ENCODE peak calls at places on chromosomes 5 and 9, in eight cellular contexts. One of them, this sample, is unnamed.

GRCh38 chr9:83688921-83689320 is 18.8 kb downstream of the UBQLN1 start:
- DNase-seq in right lobe of liver: no peak
- DNase-seq in heart left ventricle: no peak
- DNase-seq in HCT116: no peak
- DNase-seq in body of pancreas: no peak
- DNase-seq in HepG2: no peak
- DNase-seq in ovary: no peak
- DNase-seq in H1: no peak
- DNase-seq in this sample: no peak

GRCh38 chr5:116289276-116289675 is 204.5 kb downstream of the COMMD10 start:
- DNase-seq in H1: peak; percentile 72
- DNase-seq in HepG2: peak; percentile 7
- DNase-seq in ovary: no peak
- DNase-seq in right lobe of liver: no peak
- DNase-seq in body of pancreas: no peak
- DNase-seq in HCT116: no peak
- DNase-seq in heart left ventricle: no peak
- DNase-seq in this sample: no peak

GRCh38 chr5:41796061-41796460 is 74.2 kb downstream of the OXCT1 start:
- DNase-seq in heart left ventricle: no peak
- DNase-seq in H1: no peak
- DNase-seq in HepG2: no peak
- DNase-seq in right lobe of liver: no peak
- DNase-seq in ovary: no peak
- DNase-seq in body of pancreas: no peak
- DNase-seq in HCT116: no peak
- DNase-seq in this sample: no peak

GRCh38 chr9:115207003-115207837 is 89.3 kb upstream of the TNC start:
- DNase-seq in HepG2: no peak
- DNase-seq in body of pancreas: no peak
- DNase-seq in HCT116: no peak
- DNase-seq in H1: no peak
- DNase-seq in heart left ventricle: no peak
- DNase-seq in right lobe of liver: no peak
- DNase-seq in ovary: no peak
- DNase-seq in this sample: no peak

GRCh38 chr5:39835371-39835770 is 410.6 kb upstream of the DAB2 start:
- DNase-seq in heart left ventricle: no peak
- DNase-seq in body of pancreas: no peak
- DNase-seq in right lobe of liver: no peak
- DNase-seq in HCT116: no peak
- DNase-seq in H1: no peak
- DNase-seq in ovary: no peak
- DNase-seq in HepG2: no peak
- DNase-seq in this sample: no peak

GRCh38 chr5:68683632-68684035 is 410.2 kb upstream of the SLC30A5 start:
- DNase-seq in HCT116: peak; percentile 80
- DNase-seq in heart left ventricle: no peak
- DNase-seq in ovary: no peak
- DNase-seq in body of pancreas: no peak
- DNase-seq in right lobe of liver: no peak
- DNase-seq in HepG2: no peak
- DNase-seq in H1: no peak
- DNase-seq in this sample: no peak

GRCh38 chr5:137217599-137218200 is 281.4 kb downstream of the SPOCK1 start:
- DNase-seq in heart left ventricle: no peak
- DNase-seq in right lobe of liver: no peak
- DNase-seq in HCT116: no peak
- DNase-seq in H1: no peak
- DNase-seq in HepG2: no peak
- DNase-seq in body of pancreas: no peak
- DNase-seq in ovary: no peak
- DNase-seq in this sample: no peak

GRCh38 chr5:56693220-56693579 is 122.1 kb upstream of the MAP3K1 start:
- DNase-seq in heart left ventricle: no peak
- DNase-seq in ovary: no peak
- DNase-seq in HCT116: no peak
- DNase-seq in body of pancreas: no peak
- DNase-seq in HepG2: no peak
- DNase-seq in right lobe of liver: no peak
- DNase-seq in H1: no peak
- DNase-seq in this sample: no peak

GRCh38 chr5:107893642-107894041 is 222.9 kb upstream of the EFNA5 start:
- DNase-seq in HCT116: peak; percentile 23
- DNase-seq in right lobe of liver: no peak
- DNase-seq in heart left ventricle: no peak
- DNase-seq in H1: no peak
- DNase-seq in body of pancreas: no peak
- DNase-seq in HepG2: no peak
- DNase-seq in ovary: no peak
- DNase-seq in this sample: no peak

GRCh38 chr9:96440671-96441199 is 9.2 kb upstream of the HABP4 start:
- DNase-seq in right lobe of liver: no peak
- DNase-seq in HCT116: no peak
- DNase-seq in heart left ventricle: no peak
- DNase-seq in ovary: no peak
- DNase-seq in HepG2: no peak
- DNase-seq in body of pancreas: no peak
- DNase-seq in H1: no peak
- DNase-seq in this sample: no peak

GRCh38 chr9:79222483-79222882 is 349.3 kb upstream of the TLE4 start:
- DNase-seq in right lobe of liver: no peak
- DNase-seq in HCT116: no peak
- DNase-seq in body of pancreas: no peak
- DNase-seq in HepG2: no peak
- DNase-seq in heart left ventricle: no peak
- DNase-seq in H1: no peak
- DNase-seq in ovary: no peak
- DNase-seq in this sample: no peak

GRCh38 chr5:77991084-77991483 is 214.9 kb upstream of the TBCA start:
- DNase-seq in ovary: no peak
- DNase-seq in H1: peak; percentile 57
- DNase-seq in body of pancreas: no peak
- DNase-seq in HCT116: no peak
- DNase-seq in HepG2: no peak
- DNase-seq in right lobe of liver: no peak
- DNase-seq in heart left ventricle: no peak
- DNase-seq in this sample: no peak

GRCh38 chr9:137316012-137316981 is 14.2 kb upstream of the NRARP start:
- DNase-seq in ovary: peak; percentile 53
- DNase-seq in right lobe of liver: peak; percentile 57
- DNase-seq in heart left ventricle: peak; percentile 82
- DNase-seq in body of pancreas: peak; percentile 75
- DNase-seq in HCT116: no peak
- DNase-seq in HepG2: no peak
- DNase-seq in H1: peak; percentile 79
- DNase-seq in this sample: peak; percentile 66

DNA sequence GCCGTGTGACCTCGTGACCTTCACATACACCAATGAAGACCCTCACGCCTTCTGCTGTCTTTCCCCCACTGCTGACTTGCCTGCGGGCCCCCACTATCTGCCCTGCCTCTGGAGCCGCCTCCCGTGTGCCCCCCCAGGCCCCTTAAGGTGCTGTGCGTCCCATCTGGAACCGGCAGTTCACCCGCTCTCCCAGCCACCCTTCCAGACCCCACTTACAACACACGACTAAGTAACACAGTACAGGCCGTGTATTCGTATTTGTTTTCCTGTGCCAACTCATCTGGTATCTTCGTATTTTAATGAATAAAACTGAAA is 21.7 kb upstream of the TERT start:
- DNase-seq in HepG2: no peak
- DNase-seq in H1: no peak
- DNase-seq in heart left ventricle: no peak
- DNase-seq in ovary: no peak
- DNase-seq in body of pancreas: no peak
- DNase-seq in HCT116: no peak
- DNase-seq in right lobe of liver: no peak
- DNase-seq in this sample: no peak
- TF ChIP-seq POLR2A in HepG2: no peak
- TF ChIP-seq POLR2A in H1: no peak
- TF ChIP-seq POLR2A in heart left ventricle: no peak
- TF ChIP-seq POLR2A in ovary: no peak
- TF ChIP-seq POLR2A in body of pancreas: no peak
- TF ChIP-seq POLR2A in HCT116: no peak
- TF ChIP-seq POLR2A in right lobe of liver: no peak
- TF ChIP-seq POLR2A in this sample: no peak

GRCh38 chr5:150085191-150085912 is 1.0 kb downstream of the CSF1R start:
- DNase-seq in HepG2: no peak
- DNase-seq in ovary: no peak
- DNase-seq in body of pancreas: no peak
- DNase-seq in H1: peak; percentile 33
- DNase-seq in HCT116: no peak
- DNase-seq in right lobe of liver: no peak
- DNase-seq in heart left ventricle: no peak
- DNase-seq in this sample: no peak
- H3K27me3 ChIP-seq in HepG2: peaks cover 33% of the 10 kb centered on the region
- H3K27me3 ChIP-seq in ovary: no peaks in the 10 kb centered on the region
- H3K27me3 ChIP-seq in body of pancreas: no peaks in the 10 kb centered on the region
- H3K27me3 ChIP-seq in H1: no peaks in the 10 kb centered on the region
- H3K27me3 ChIP-seq in HCT116: peaks cover 30% of the 10 kb centered on the region
- H3K27me3 ChIP-seq in right lobe of liver: no peaks in the 10 kb centered on the region
- H3K27me3 ChIP-seq in heart left ventricle: no peaks in the 10 kb centered on the region
- H3K27me3 ChIP-seq in this sample: no peaks in the 10 kb centered on the region

GRCh38 chr5:134365604-134366003 is 1.4 kb downstream of the CDKL3 start:
- DNase-seq in H1: no peak
- DNase-seq in HCT116: no peak
- DNase-seq in right lobe of liver: no peak
- DNase-seq in HepG2: no peak
- DNase-seq in heart left ventricle: no peak
- DNase-seq in body of pancreas: no peak
- DNase-seq in ovary: no peak
- DNase-seq in this sample: no peak

GRCh38 chr5:134370306-134370870 is 981 bp upstream of the UBE2B start:
- DNase-seq in HCT116: no peak
- DNase-seq in H1: no peak
- DNase-seq in right lobe of liver: no peak
- DNase-seq in ovary: no peak
- DNase-seq in HepG2: no peak
- DNase-seq in heart left ventricle: no peak
- DNase-seq in body of pancreas: no peak
- DNase-seq in this sample: no peak

GRCh38 chr5:134374234-134374633 is 2.9 kb downstream of the UBE2B start:
- DNase-seq in ovary: no peak
- DNase-seq in body of pancreas: no peak
- DNase-seq in HepG2: no peak
- DNase-seq in H1: no peak
- DNase-seq in HCT116: no peak
- DNase-seq in heart left ventricle: no peak
- DNase-seq in right lobe of liver: no peak
- DNase-seq in this sample: no peak

GRCh38 chr5:134371834-134372340 is 518 bp downstream of the UBE2B start:
- DNase-seq in H1: peak; percentile 84
- DNase-seq in ovary: peak; percentile 54
- DNase-seq in body of pancreas: peak; percentile 74
- DNase-seq in HCT116: no peak
- DNase-seq in heart left ventricle: peak; percentile 77
- DNase-seq in HepG2: peak; percentile 56
- DNase-seq in right lobe of liver: peak; percentile 66
- DNase-seq in this sample: peak; percentile 61

DNA sequence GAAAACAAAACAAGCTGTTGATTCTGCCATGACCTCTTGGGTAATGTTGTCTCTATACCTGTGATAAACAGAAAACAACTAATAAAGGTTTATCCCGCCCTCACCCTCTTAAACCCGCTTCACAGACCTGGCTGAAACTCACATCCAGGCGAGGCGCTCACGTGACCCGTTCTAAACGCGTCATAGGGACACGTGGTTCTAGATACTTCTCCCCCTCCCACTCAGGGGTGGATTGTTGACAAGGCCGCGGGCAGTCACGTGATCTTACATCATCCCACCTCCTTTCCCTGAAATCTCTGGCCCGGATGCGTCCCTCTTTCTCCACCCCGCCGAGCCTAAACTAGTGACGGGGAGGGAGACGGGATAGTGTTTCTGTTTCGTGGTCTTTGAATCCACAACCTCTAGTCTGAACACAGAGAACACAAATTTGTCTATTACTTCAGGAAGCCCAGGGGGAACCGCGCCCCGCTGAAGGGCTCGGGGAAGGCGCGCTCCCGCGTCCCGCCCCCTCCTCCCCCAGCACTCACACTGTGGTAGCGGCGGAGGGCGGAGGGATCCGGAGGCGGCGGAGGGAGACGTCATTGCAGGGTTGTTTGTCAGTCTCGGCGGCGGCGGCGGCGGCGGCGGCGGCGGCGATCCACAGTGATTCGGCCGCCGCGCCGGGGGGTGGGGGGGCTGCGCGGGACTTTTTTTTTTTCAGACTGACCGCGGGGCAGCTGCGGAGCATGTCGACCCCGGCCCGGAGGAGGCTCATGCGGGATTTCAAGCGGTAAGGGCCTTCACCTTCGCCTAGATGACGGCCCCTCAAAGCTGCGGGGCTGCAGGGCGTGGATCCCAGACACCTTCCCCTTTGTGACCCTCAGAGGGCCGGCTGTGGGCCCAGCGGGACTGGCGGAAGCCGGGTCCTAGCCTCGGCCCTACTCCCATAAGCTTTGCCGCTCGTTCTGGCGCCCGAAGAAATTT is at the start of gene UBE2B:
- DNase-seq in HCT116: peak; percentile 99
- DNase-seq in body of pancreas: peak; percentile 98
- DNase-seq in heart left ventricle: peak; percentile 97
- DNase-seq in H1: peak; percentile 97
- DNase-seq in ovary: peak; percentile 99
- DNase-seq in HepG2: peak; percentile 99
- DNase-seq in right lobe of liver: peak; percentile 97
- DNase-seq in this sample: peak; percentile 98
- TF ChIP-seq POLR2A in HCT116: peak; percentile 63
- TF ChIP-seq POLR2A in body of pancreas: peak; percentile 67
- TF ChIP-seq POLR2A in heart left ventricle: peak; percentile 55
- TF ChIP-seq POLR2A in H1: peak; percentile 24
- TF ChIP-seq POLR2A in ovary: peak; percentile 94
- TF ChIP-seq POLR2A in HepG2: peak; percentile 62
- TF ChIP-seq POLR2A in right lobe of liver: peak; percentile 67
- TF ChIP-seq POLR2A in this sample: peak; percentile 83

DNA sequence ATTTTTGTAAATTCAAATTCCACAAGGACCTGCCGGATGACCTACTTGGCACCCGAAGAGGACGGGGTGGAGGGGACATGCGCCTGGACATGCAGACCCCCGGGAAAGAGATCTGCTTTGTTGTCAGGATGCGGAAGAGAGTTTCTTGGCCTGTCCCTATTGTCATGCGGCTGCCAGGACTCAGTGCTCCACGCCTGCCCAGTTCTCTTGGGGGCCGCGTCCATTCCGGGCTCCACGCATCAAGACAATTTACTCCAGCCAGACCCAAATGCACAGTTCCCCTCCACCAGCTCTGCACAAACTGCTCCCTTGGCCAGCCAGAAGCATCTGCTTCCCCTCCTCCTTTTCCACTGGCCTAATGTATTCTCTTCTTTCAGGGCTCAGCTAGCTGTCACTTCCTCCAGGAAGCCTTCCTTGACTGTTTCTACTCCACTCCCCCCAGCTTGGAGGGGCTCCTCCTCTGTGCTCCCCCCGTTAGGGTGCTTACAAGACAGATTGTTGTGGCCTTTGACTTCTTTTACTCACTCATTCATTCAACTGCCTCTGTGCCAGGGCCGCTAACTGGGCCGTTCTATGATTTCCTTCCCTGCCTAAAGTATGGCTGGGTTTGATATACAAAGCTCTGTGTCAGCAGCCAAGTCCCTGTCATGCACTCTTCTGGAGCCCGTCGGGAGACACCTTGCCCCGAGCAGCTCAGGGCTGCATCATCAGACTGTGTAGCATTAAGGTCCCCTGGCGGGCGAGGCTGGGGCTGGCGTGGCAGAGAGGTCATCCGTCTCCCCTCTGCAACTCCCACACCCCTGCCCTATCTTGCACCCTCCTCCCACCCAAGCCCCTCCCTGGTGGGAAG is 6.6 kb downstream of the FIBCD1 start:
- DNase-seq in ovary: no peak
- DNase-seq in heart left ventricle: peak; percentile 77
- DNase-seq in HCT116: no peak
- DNase-seq in body of pancreas: no peak
- DNase-seq in H1: no peak
- DNase-seq in right lobe of liver: no peak
- DNase-seq in HepG2: no peak
- DNase-seq in this sample: no peak
- H3K27me3 ChIP-seq in ovary: peaks cover under 1% of the 10 kb centered on the region
- H3K27me3 ChIP-seq in heart left ventricle: peaks cover 56% of the 10 kb centered on the region
- H3K27me3 ChIP-seq in HCT116: no peaks in the 10 kb centered on the region
- H3K27me3 ChIP-seq in body of pancreas: no peaks in the 10 kb centered on the region
- H3K27me3 ChIP-seq in H1: peaks cover 4% of the 10 kb centered on the region
- H3K27me3 ChIP-seq in right lobe of liver: no peaks in the 10 kb centered on the region
- H3K27me3 ChIP-seq in HepG2: peaks cover 95% of the 10 kb centered on the region
- H3K27me3 ChIP-seq in this sample: peaks cover 62% of the 10 kb centered on the region